ENCODE peak calls at places on chromosome 20, in ten cellular contexts. One of them, this sample, is unnamed.

GRCh38 chr20:24963672-24964517 is 14.8 kb downstream of the CST7 start:
- DNase-seq in activated CD8-positive, alpha-beta memory T cell treated with anti-CD3 and anti-CD28 coated beads for 24 hours: peak
- DNase-seq in non-pigmented ciliary epithelial cell: no peak
- DNase-seq in posterior vena cava: no peak
- DNase-seq in NCI-H1105: no peak
- DNase-seq in NCI-H82: peak
- DNase-seq in Panc1: no peak
- DNase-seq in mesothelial cell of epicardium: no peak
- DNase-seq in HCT116: no peak
- DNase-seq in progenitor cell of endocrine pancreas: no peak
- DNase-seq in this sample: no peak

GRCh38 chr20:46954490-46955038 is 59.9 kb downstream of the EYA2 start:
- DNase-seq in activated CD8-positive, alpha-beta memory T cell treated with anti-CD3 and anti-CD28 coated beads for 24 hours: no peak
- DNase-seq in posterior vena cava: no peak
- DNase-seq in mesothelial cell of epicardium: no peak
- DNase-seq in NCI-H82: peak
- DNase-seq in NCI-H1105: no peak
- DNase-seq in HCT116: no peak
- DNase-seq in Panc1: peak
- DNase-seq in non-pigmented ciliary epithelial cell: peak
- DNase-seq in progenitor cell of endocrine pancreas: no peak
- DNase-seq in this sample: no peak

GRCh38 chr20:22836211-22836610 is 198.9 kb upstream of the SSTR4 start:
- DNase-seq in NCI-H82: no peak
- DNase-seq in Panc1: no peak
- DNase-seq in HCT116: no peak
- DNase-seq in activated CD8-positive, alpha-beta memory T cell treated with anti-CD3 and anti-CD28 coated beads for 24 hours: no peak
- DNase-seq in non-pigmented ciliary epithelial cell: no peak
- DNase-seq in progenitor cell of endocrine pancreas: no peak
- DNase-seq in posterior vena cava: no peak
- DNase-seq in NCI-H1105: no peak
- DNase-seq in mesothelial cell of epicardium: no peak
- DNase-seq in this sample: no peak

GRCh38 chr20:18973499-18974173 is 160.1 kb downstream of the SCP2D1 start:
- DNase-seq in mesothelial cell of epicardium: no peak
- DNase-seq in NCI-H82: no peak
- DNase-seq in progenitor cell of endocrine pancreas: no peak
- DNase-seq in activated CD8-positive, alpha-beta memory T cell treated with anti-CD3 and anti-CD28 coated beads for 24 hours: no peak
- DNase-seq in NCI-H1105: no peak
- DNase-seq in non-pigmented ciliary epithelial cell: no peak
- DNase-seq in Panc1: no peak
- DNase-seq in posterior vena cava: peak
- DNase-seq in HCT116: no peak
- DNase-seq in this sample: no peak

GRCh38 chr20:6140947-6141346 is 18.1 kb upstream of the FERMT1 start:
- DNase-seq in Panc1: no peak
- DNase-seq in progenitor cell of endocrine pancreas: no peak
- DNase-seq in activated CD8-positive, alpha-beta memory T cell treated with anti-CD3 and anti-CD28 coated beads for 24 hours: no peak
- DNase-seq in non-pigmented ciliary epithelial cell: no peak
- DNase-seq in NCI-H82: peak
- DNase-seq in NCI-H1105: no peak
- DNase-seq in HCT116: no peak
- DNase-seq in mesothelial cell of epicardium: no peak
- DNase-seq in posterior vena cava: no peak
- DNase-seq in this sample: no peak

GRCh38 chr20:9025643-9026042 is 43.2 kb upstream of the PLCB4 start:
- DNase-seq in NCI-H82: no peak
- DNase-seq in non-pigmented ciliary epithelial cell: no peak
- DNase-seq in activated CD8-positive, alpha-beta memory T cell treated with anti-CD3 and anti-CD28 coated beads for 24 hours: no peak
- DNase-seq in HCT116: no peak
- DNase-seq in posterior vena cava: no peak
- DNase-seq in progenitor cell of endocrine pancreas: no peak
- DNase-seq in NCI-H1105: no peak
- DNase-seq in mesothelial cell of epicardium: no peak
- DNase-seq in Panc1: no peak
- DNase-seq in this sample: no peak

GRCh38 chr20:3340443-3340842 is 67.0 kb downstream of the DNAAF9 start:
- DNase-seq in activated CD8-positive, alpha-beta memory T cell treated with anti-CD3 and anti-CD28 coated beads for 24 hours: no peak
- DNase-seq in NCI-H1105: no peak
- DNase-seq in posterior vena cava: peak
- DNase-seq in non-pigmented ciliary epithelial cell: no peak
- DNase-seq in progenitor cell of endocrine pancreas: no peak
- DNase-seq in Panc1: no peak
- DNase-seq in mesothelial cell of epicardium: no peak
- DNase-seq in NCI-H82: no peak
- DNase-seq in HCT116: no peak
- DNase-seq in this sample: peak

GRCh38 chr20:24630486-24631172 is 161.2 kb downstream of the SYNDIG1 start:
- DNase-seq in posterior vena cava: no peak
- DNase-seq in NCI-H82: no peak
- DNase-seq in NCI-H1105: no peak
- DNase-seq in Panc1: no peak
- DNase-seq in progenitor cell of endocrine pancreas: no peak
- DNase-seq in mesothelial cell of epicardium: no peak
- DNase-seq in HCT116: no peak
- DNase-seq in non-pigmented ciliary epithelial cell: no peak
- DNase-seq in activated CD8-positive, alpha-beta memory T cell treated with anti-CD3 and anti-CD28 coated beads for 24 hours: peak
- DNase-seq in this sample: no peak

GRCh38 chr20:35490736-35491181 is 35.4 kb downstream of the CEP250 start:
- DNase-seq in posterior vena cava: no peak
- DNase-seq in mesothelial cell of epicardium: no peak
- DNase-seq in non-pigmented ciliary epithelial cell: no peak
- DNase-seq in Panc1: no peak
- DNase-seq in NCI-H82: no peak
- DNase-seq in activated CD8-positive, alpha-beta memory T cell treated with anti-CD3 and anti-CD28 coated beads for 24 hours: peak
- DNase-seq in NCI-H1105: no peak
- DNase-seq in progenitor cell of endocrine pancreas: no peak
- DNase-seq in HCT116: no peak
- DNase-seq in this sample: no peak

GRCh38 chr20:38751360-38751976 is 3.2 kb downstream of the ACTR5 start:
- DNase-seq in HCT116: peak
- DNase-seq in Panc1: peak
- DNase-seq in NCI-H1105: peak
- DNase-seq in mesothelial cell of epicardium: no peak
- DNase-seq in posterior vena cava: no peak
- DNase-seq in progenitor cell of endocrine pancreas: no peak
- DNase-seq in activated CD8-positive, alpha-beta memory T cell treated with anti-CD3 and anti-CD28 coated beads for 24 hours: no peak
- DNase-seq in NCI-H82: peak
- DNase-seq in non-pigmented ciliary epithelial cell: no peak
- DNase-seq in this sample: peak

GRCh38 chr20:60113024-60113724 is 155.0 kb downstream of the CDH26 start:
- DNase-seq in Panc1: no peak
- DNase-seq in activated CD8-positive, alpha-beta memory T cell treated with anti-CD3 and anti-CD28 coated beads for 24 hours: peak
- DNase-seq in non-pigmented ciliary epithelial cell: no peak
- DNase-seq in posterior vena cava: no peak
- DNase-seq in mesothelial cell of epicardium: no peak
- DNase-seq in HCT116: no peak
- DNase-seq in NCI-H1105: no peak
- DNase-seq in progenitor cell of endocrine pancreas: no peak
- DNase-seq in NCI-H82: no peak
- DNase-seq in this sample: no peak

GRCh38 chr20:52003976-52004375 is 187.6 kb downstream of the ZFP64 start:
- DNase-seq in NCI-H1105: no peak
- DNase-seq in Panc1: no peak
- DNase-seq in NCI-H82: peak
- DNase-seq in mesothelial cell of epicardium: no peak
- DNase-seq in non-pigmented ciliary epithelial cell: no peak
- DNase-seq in posterior vena cava: no peak
- DNase-seq in HCT116: no peak
- DNase-seq in progenitor cell of endocrine pancreas: no peak
- DNase-seq in activated CD8-positive, alpha-beta memory T cell treated with anti-CD3 and anti-CD28 coated beads for 24 hours: no peak
- DNase-seq in this sample: peak

GRCh38 chr20:50163570-50164317 is 10.2 kb upstream of the PEDS1 start:
- DNase-seq in posterior vena cava: no peak
- DNase-seq in Panc1: no peak
- DNase-seq in non-pigmented ciliary epithelial cell: no peak
- DNase-seq in NCI-H1105: no peak
- DNase-seq in NCI-H82: no peak
- DNase-seq in activated CD8-positive, alpha-beta memory T cell treated with anti-CD3 and anti-CD28 coated beads for 24 hours: no peak
- DNase-seq in progenitor cell of endocrine pancreas: no peak
- DNase-seq in mesothelial cell of epicardium: no peak
- DNase-seq in HCT116: no peak
- DNase-seq in this sample: no peak

GRCh38 chr20:64226686-64227576 is 28.6 kb upstream of the PCMTD2 start:
- DNase-seq in non-pigmented ciliary epithelial cell: no peak
- DNase-seq in NCI-H82: no peak
- DNase-seq in Panc1: no peak
- DNase-seq in posterior vena cava: no peak
- DNase-seq in HCT116: no peak
- DNase-seq in progenitor cell of endocrine pancreas: no peak
- DNase-seq in NCI-H1105: no peak
- DNase-seq in activated CD8-positive, alpha-beta memory T cell treated with anti-CD3 and anti-CD28 coated beads for 24 hours: no peak
- DNase-seq in mesothelial cell of epicardium: no peak
- DNase-seq in this sample: no peak

GRCh38 chr20:34364013-34364382 is 925 bp downstream of the ITCH start:
- DNase-seq in HCT116: no peak
- DNase-seq in activated CD8-positive, alpha-beta memory T cell treated with anti-CD3 and anti-CD28 coated beads for 24 hours: no peak
- DNase-seq in NCI-H82: peak
- DNase-seq in mesothelial cell of epicardium: no peak
- DNase-seq in progenitor cell of endocrine pancreas: no peak
- DNase-seq in non-pigmented ciliary epithelial cell: no peak
- DNase-seq in Panc1: no peak
- DNase-seq in posterior vena cava: no peak
- DNase-seq in NCI-H1105: no peak
- DNase-seq in this sample: no peak

GRCh38 chr20:58890454-58891075 is 38.0 kb downstream of the GNAS start:
- DNase-seq in Panc1: no peak
- DNase-seq in HCT116: no peak
- DNase-seq in activated CD8-positive, alpha-beta memory T cell treated with anti-CD3 and anti-CD28 coated beads for 24 hours: peak
- DNase-seq in posterior vena cava: peak
- DNase-seq in NCI-H82: peak
- DNase-seq in mesothelial cell of epicardium: no peak
- DNase-seq in non-pigmented ciliary epithelial cell: peak
- DNase-seq in NCI-H1105: peak
- DNase-seq in progenitor cell of endocrine pancreas: peak
- DNase-seq in this sample: no peak

GRCh38 chr20:37193226-37193625 is 13.9 kb upstream of the MROH8 start:
- DNase-seq in NCI-H1105: no peak
- DNase-seq in mesothelial cell of epicardium: no peak
- DNase-seq in activated CD8-positive, alpha-beta memory T cell treated with anti-CD3 and anti-CD28 coated beads for 24 hours: no peak
- DNase-seq in non-pigmented ciliary epithelial cell: no peak
- DNase-seq in posterior vena cava: no peak
- DNase-seq in HCT116: no peak
- DNase-seq in progenitor cell of endocrine pancreas: no peak
- DNase-seq in NCI-H82: no peak
- DNase-seq in Panc1: no peak
- DNase-seq in this sample: no peak

GRCh38 chr20:41483553-41483930 is 116.9 kb upstream of the EMILIN3 start:
- DNase-seq in posterior vena cava: no peak
- DNase-seq in NCI-H1105: no peak
- DNase-seq in HCT116: no peak
- DNase-seq in mesothelial cell of epicardium: no peak
- DNase-seq in activated CD8-positive, alpha-beta memory T cell treated with anti-CD3 and anti-CD28 coated beads for 24 hours: no peak
- DNase-seq in non-pigmented ciliary epithelial cell: no peak
- DNase-seq in Panc1: no peak
- DNase-seq in progenitor cell of endocrine pancreas: no peak
- DNase-seq in NCI-H82: no peak
- DNase-seq in this sample: no peak

GRCh38 chr20:58713801-58714339 is 21.3 kb downstream of the NPEPL1 start:
- DNase-seq in progenitor cell of endocrine pancreas: no peak
- DNase-seq in mesothelial cell of epicardium: no peak
- DNase-seq in activated CD8-positive, alpha-beta memory T cell treated with anti-CD3 and anti-CD28 coated beads for 24 hours: no peak
- DNase-seq in NCI-H1105: no peak
- DNase-seq in HCT116: no peak
- DNase-seq in Panc1: no peak
- DNase-seq in NCI-H82: no peak
- DNase-seq in non-pigmented ciliary epithelial cell: no peak
- DNase-seq in posterior vena cava: peak
- DNase-seq in this sample: no peak

GRCh38 chr20:45306431-45306982 is at the start of gene RBPJL:
- DNase-seq in NCI-H82: peak
- DNase-seq in activated CD8-positive, alpha-beta memory T cell treated with anti-CD3 and anti-CD28 coated beads for 24 hours: peak
- DNase-seq in progenitor cell of endocrine pancreas: peak
- DNase-seq in HCT116: no peak
- DNase-seq in Panc1: no peak
- DNase-seq in NCI-H1105: no peak
- DNase-seq in non-pigmented ciliary epithelial cell: no peak
- DNase-seq in posterior vena cava: no peak
- DNase-seq in mesothelial cell of epicardium: no peak
- DNase-seq in this sample: no peak

GRCh38 chr20:37846573-37846972 is 56.4 kb upstream of the VSTM2L start:
- DNase-seq in HCT116: no peak
- DNase-seq in mesothelial cell of epicardium: no peak
- DNase-seq in NCI-H82: peak
- DNase-seq in activated CD8-positive, alpha-beta memory T cell treated with anti-CD3 and anti-CD28 coated beads for 24 hours: no peak
- DNase-seq in posterior vena cava: no peak
- DNase-seq in non-pigmented ciliary epithelial cell: no peak
- DNase-seq in NCI-H1105: peak
- DNase-seq in progenitor cell of endocrine pancreas: no peak
- DNase-seq in Panc1: no peak
- DNase-seq in this sample: no peak

GRCh38 chr20:51275816-51276215 is 252.9 kb upstream of the KCNG1 start:
- DNase-seq in HCT116: no peak
- DNase-seq in Panc1: no peak
- DNase-seq in progenitor cell of endocrine pancreas: no peak
- DNase-seq in NCI-H1105: no peak
- DNase-seq in mesothelial cell of epicardium: no peak
- DNase-seq in NCI-H82: no peak
- DNase-seq in activated CD8-positive, alpha-beta memory T cell treated with anti-CD3 and anti-CD28 coated beads for 24 hours: no peak
- DNase-seq in non-pigmented ciliary epithelial cell: no peak
- DNase-seq in posterior vena cava: no peak
- DNase-seq in this sample: no peak

GRCh38 chr20:22617160-22617559 is 32.8 kb upstream of the FOXA2 start:
- DNase-seq in posterior vena cava: no peak
- DNase-seq in activated CD8-positive, alpha-beta memory T cell treated with anti-CD3 and anti-CD28 coated beads for 24 hours: no peak
- DNase-seq in NCI-H1105: no peak
- DNase-seq in NCI-H82: no peak
- DNase-seq in progenitor cell of endocrine pancreas: no peak
- DNase-seq in HCT116: no peak
- DNase-seq in non-pigmented ciliary epithelial cell: no peak
- DNase-seq in mesothelial cell of epicardium: no peak
- DNase-seq in Panc1: no peak
- DNase-seq in this sample: no peak

GRCh38 chr20:54237544-54237943 is 29.7 kb downstream of the PFDN4 start:
- DNase-seq in HCT116: no peak
- DNase-seq in NCI-H1105: no peak
- DNase-seq in posterior vena cava: no peak
- DNase-seq in Panc1: no peak
- DNase-seq in mesothelial cell of epicardium: no peak
- DNase-seq in NCI-H82: no peak
- DNase-seq in progenitor cell of endocrine pancreas: no peak
- DNase-seq in activated CD8-positive, alpha-beta memory T cell treated with anti-CD3 and anti-CD28 coated beads for 24 hours: no peak
- DNase-seq in non-pigmented ciliary epithelial cell: no peak
- DNase-seq in this sample: no peak

GRCh38 chr20:2695206-2695983 is 2.8 kb downstream of the EBF4 start:
- DNase-seq in HCT116: no peak
- DNase-seq in mesothelial cell of epicardium: no peak
- DNase-seq in Panc1: no peak
- DNase-seq in NCI-H1105: no peak
- DNase-seq in non-pigmented ciliary epithelial cell: no peak
- DNase-seq in NCI-H82: no peak
- DNase-seq in activated CD8-positive, alpha-beta memory T cell treated with anti-CD3 and anti-CD28 coated beads for 24 hours: peak
- DNase-seq in posterior vena cava: no peak
- DNase-seq in progenitor cell of endocrine pancreas: no peak
- DNase-seq in this sample: no peak

GRCh38 chr20:10783660-10784336 is 110.0 kb upstream of the JAG1 start:
- DNase-seq in progenitor cell of endocrine pancreas: no peak
- DNase-seq in activated CD8-positive, alpha-beta memory T cell treated with anti-CD3 and anti-CD28 coated beads for 24 hours: no peak
- DNase-seq in non-pigmented ciliary epithelial cell: no peak
- DNase-seq in NCI-H82: no peak
- DNase-seq in posterior vena cava: no peak
- DNase-seq in Panc1: no peak
- DNase-seq in NCI-H1105: no peak
- DNase-seq in HCT116: no peak
- DNase-seq in mesothelial cell of epicardium: no peak
- DNase-seq in this sample: no peak

GRCh38 chr20:43987531-43987930 is 72.9 kb downstream of the TOX2 start:
- DNase-seq in activated CD8-positive, alpha-beta memory T cell treated with anti-CD3 and anti-CD28 coated beads for 24 hours: no peak
- DNase-seq in NCI-H82: no peak
- DNase-seq in Panc1: no peak
- DNase-seq in NCI-H1105: no peak
- DNase-seq in HCT116: no peak
- DNase-seq in posterior vena cava: no peak
- DNase-seq in progenitor cell of endocrine pancreas: no peak
- DNase-seq in mesothelial cell of epicardium: no peak
- DNase-seq in non-pigmented ciliary epithelial cell: no peak
- DNase-seq in this sample: no peak

GRCh38 chr20:9485614-9486325 is 28.6 kb upstream of the LAMP5 start:
- DNase-seq in NCI-H1105: no peak
- DNase-seq in progenitor cell of endocrine pancreas: no peak
- DNase-seq in HCT116: no peak
- DNase-seq in posterior vena cava: no peak
- DNase-seq in Panc1: no peak
- DNase-seq in NCI-H82: no peak
- DNase-seq in non-pigmented ciliary epithelial cell: no peak
- DNase-seq in mesothelial cell of epicardium: no peak
- DNase-seq in activated CD8-positive, alpha-beta memory T cell treated with anti-CD3 and anti-CD28 coated beads for 24 hours: no peak
- DNase-seq in this sample: no peak

This sample was measured in NCI-H446.